ENCODE peak calls at places on chromosomes 7 and 10, in six cellular contexts. J is WTC11, B is iPS DF 19.7, H is germinal center, C is prostate gland, L is cardiac muscle cell. Q is an unnamed sample.

GRCh38 chr10:78938695-78939672 is 129.8 kb upstream of the ZMIZ1 start:
- DNase-seq in H (no peak), B (no peak), C (no peak), J (no peak), L (no peak), Q (no peak)

GRCh38 chr7:143345428-143345900 is 17.0 kb downstream of the FAM131B start:
- DNase-seq in H (peak; percentile 67), C (no peak), J (peak; percentile 82), B (peak; percentile 77), L (peak; percentile 72), Q (peak; percentile 19)

GRCh38 chr7:5428470-5429252 is 5.0 kb upstream of the TNRC18 start:
- DNase-seq in B (no peak), J (peak; percentile 46), H (no peak), L (peak; percentile 52), C (no peak), Q (no peak)

GRCh38 chr10:89481662-89482061 is 53.7 kb downstream of the SLC16A12 start:
- DNase-seq in C (no peak), H (no peak), L (no peak), J (no peak), B (no peak), Q (no peak)

GRCh38 chr10:96407560-96408069 is 48.8 kb upstream of the OPALIN start:
- DNase-seq in B (no peak), C (no peak), J (no peak), H (no peak), L (no peak), Q (no peak)

GRCh38 chr10:55410415-55410885 is 609.4 kb upstream of the PCDH15 start:
- DNase-seq in L (peak; percentile 76), C (peak; percentile 6), J (peak; percentile 18), B (peak; percentile 5), H (no peak), Q (no peak)

GRCh38 chr10:18204050-18204449 is 63.8 kb downstream of the CACNB2 start:
- DNase-seq in J (no peak), B (no peak), L (no peak), H (no peak), C (no peak), Q (no peak)

GRCh38 chr7:156095908-156096539 is 283.8 kb upstream of the SHH start:
- DNase-seq in C (no peak), L (no peak), H (no peak), J (no peak), B (no peak), Q (no peak)

GRCh38 chr10:76119515-76119914 is 688.1 kb downstream of the LRMDA start:
- DNase-seq in H (no peak), C (no peak), J (no peak), L (no peak), B (no peak), Q (no peak)

GRCh38 chr10:129465796-129466702 is 992 bp upstream of the MGMT start:
- DNase-seq in B (no peak), H (no peak), J (no peak), L (no peak), C (no peak), Q (no peak)

GRCh38 chr10:947051-947450 is 15.5 kb upstream of the LARP4B start:
- DNase-seq in H (no peak), L (no peak), C (peak; percentile 39), B (no peak), J (no peak), Q (no peak)

GRCh38 chr10:47296111-47296894 is 3.7 kb upstream of the GDF10 start:
- DNase-seq in J (no peak), L (no peak), H (no peak), C (no peak), B (no peak), Q (no peak)

GRCh38 chr10:95513941-95514392 is 47.2 kb downstream of the SORBS1 start:
- DNase-seq in C (peak; percentile 39), B (no peak), H (no peak), J (no peak), L (no peak), Q (no peak)

GRCh38 chr7:142412551-142413193 is 154.8 kb upstream of the PRSS58 start:
- DNase-seq in L (peak; percentile 40), C (no peak), H (peak; percentile 38), J (peak; percentile 55), B (peak; percentile 59), Q (peak; percentile 32)

GRCh38 chr10:1406976-1407945 is 330.1 kb downstream of the ADARB2 start:
- DNase-seq in H (no peak), C (no peak), L (no peak), B (no peak), J (no peak), Q (no peak)

GRCh38 chr7:27156508-27156898 is at the start of gene HOXA7:
- DNase-seq in H (no peak), B (no peak), J (peak; percentile 79), L (no peak), C (no peak), Q (no peak)

GRCh38 chr10:61565819-61566560 is 96.7 kb upstream of the CABCOCO1 start:
- DNase-seq in L (no peak), C (no peak), H (no peak), J (no peak), B (no peak), Q (no peak)

GRCh38 chr7:24769014-24769830 is 12.0 kb upstream of the GSDME start:
- DNase-seq in H (no peak), L (no peak), C (no peak), J (no peak), B (no peak), Q (no peak)